ENCODE peak calls at places on chromosomes 12 and 14, in eight cellular contexts. J is breast epithelium, U is heart right ventricle, V is brain microvascular endothelial cell, C is tibial artery, H is WERI-Rb-1, F is upper lobe of right lung, G is thoracic aorta. T is an unnamed sample. For H3K27me3, the result is how much of the 10 kb centered on the place peaks cover.

GRCh38 chr14:25887251-25887908 is 710.5 kb downstream of the NOVA1 start:
- DNase-seq in J (no peak), U (no peak), V (no peak), C (no peak), H (no peak), F (no peak), G (no peak), T (no peak)

GRCh38 chr12:108788911-108789310 is 57.6 kb upstream of the CORO1C start:
- DNase-seq in J (no peak), U (no peak), V (no peak), C (no peak), H (no peak), F (no peak), G (no peak), T (no peak)

GRCh38 chr12:52441320-52441911 is 7.2 kb upstream of the KRT75 start:
- DNase-seq in J (no peak), U (no peak), V (no peak), C (no peak), H (no peak), F (no peak), G (no peak), T (no peak)

GRCh38 chr14:97976861-97977260 is 1179.7 kb downstream of the VRK1 start:
- DNase-seq in J (no peak), U (peak), V (no peak), C (no peak), H (no peak), F (no peak), G (no peak), T (no peak)

GRCh38 chr14:85024931-85025330 is 505.0 kb upstream of the FLRT2 start:
- DNase-seq in J (no peak), U (no peak), V (no peak), C (no peak), H (no peak), F (no peak), G (no peak), T (no peak)

GRCh38 chr12:130775953-130776856 is 60.1 kb upstream of the RIMBP2 start:
- DNase-seq in J (no peak), U (peak), V (peak), C (no peak), H (no peak), F (no peak), G (no peak), T (peak)

GRCh38 chr12:89346741-89347324 is 5.5 kb downstream of the DUSP6 start:
- DNase-seq in J (no peak), U (no peak), V (peak), C (no peak), H (no peak), F (no peak), G (no peak), T (no peak)

GRCh38 chr14:20782280-20782890 is 1.3 kb downstream of the RNASE6 start:
- DNase-seq in J (no peak), U (no peak), V (no peak), C (no peak), H (no peak), F (no peak), G (no peak), T (no peak)

GRCh38 chr14:27243360-27243759 is 645.5 kb upstream of the NOVA1 start:
- DNase-seq in J (no peak), U (no peak), V (no peak), C (no peak), H (no peak), F (no peak), G (no peak), T (no peak)

GRCh38 chr14:31286456-31287293 is 79.1 kb upstream of the HECTD1 start:
- DNase-seq in J (no peak), U (no peak), V (no peak), C (no peak), H (peak), F (no peak), G (no peak), T (no peak)

GRCh38 chr12:78232756-78233155 is 402.1 kb downstream of the NAV3 start:
- DNase-seq in J (no peak), U (no peak), V (no peak), C (no peak), H (no peak), F (no peak), G (no peak), T (no peak)

GRCh38 chr14:96095581-96096476 is 56.7 kb downstream of the C14orf132 start:
- DNase-seq in J (peak), U (no peak), V (peak), C (peak), H (peak), F (no peak), G (no peak), T (peak)

GRCh38 chr14:106044515-106044914 is 518.1 kb downstream of the TMEM121 start:
- DNase-seq in J (no peak), U (no peak), V (no peak), C (no peak), H (no peak), F (no peak), G (no peak), T (no peak)

GRCh38 chr12:124292385-124292784 is 2.5 kb upstream of the RFLNA start:
- DNase-seq in J (no peak), U (no peak), V (no peak), C (no peak), H (no peak), F (no peak), G (no peak), T (no peak)

GRCh38 chr12:95820096-95820703 is 29.6 kb upstream of the NTN4 start:
- DNase-seq in J (no peak), U (no peak), V (peak), C (no peak), H (peak), F (no peak), G (no peak), T (peak)

GRCh38 chr14:76768201-76768656 is 7.0 kb downstream of the VASH1 start:
- DNase-seq in J (no peak), U (peak), V (no peak), C (peak), H (no peak), F (peak), G (no peak), T (no peak)

GRCh38 chr12:111642681-111643427 is 42.9 kb downstream of the BRAP start:
- DNase-seq in J (no peak), U (no peak), V (no peak), C (no peak), H (no peak), F (no peak), G (no peak), T (no peak)

GRCh38 chr12:112458330-112458729 is 39.6 kb downstream of the PTPN11 start:
- DNase-seq in J (no peak), U (no peak), V (no peak), C (no peak), H (no peak), F (no peak), G (no peak), T (no peak)

GRCh38 chr12:96294831-96295230 is 100.7 kb downstream of the ELK3 start:
- DNase-seq in J (no peak), U (no peak), V (no peak), C (no peak), H (no peak), F (no peak), G (no peak), T (no peak)

GRCh38 chr12:120101182-120101581 is 15.4 kb downstream of the RAB35 start:
- DNase-seq in J (no peak), U (no peak), V (no peak), C (no peak), H (no peak), F (no peak), G (no peak), T (no peak)

GRCh38 chr12:91053951-91054715 is 3.7 kb downstream of the KERA start:
- DNase-seq in J (no peak), U (no peak), V (peak), C (no peak), H (no peak), F (no peak), G (no peak), T (peak)

GRCh38 chr14:25953532-25954144 is 644.2 kb downstream of the NOVA1 start:
- DNase-seq in J (peak), U (no peak), V (peak), C (no peak), H (no peak), F (no peak), G (no peak), T (no peak)

GRCh38 chr12:38367506-38367905 is 50.9 kb downstream of the ALG10B start:
- DNase-seq in J (no peak), U (no peak), V (no peak), C (no peak), H (no peak), F (no peak), G (no peak), T (no peak)

GRCh38 chr14:95339301-95339865 is 19.7 kb upstream of the CLMN start:
- DNase-seq in J (no peak), U (no peak), V (no peak), C (no peak), H (no peak), F (no peak), G (no peak), T (peak)

GRCh38 chr14:54920052-54920451 is 17.4 kb upstream of the GCH1 start:
- DNase-seq in J (no peak), U (no peak), V (no peak), C (no peak), H (no peak), F (no peak), G (no peak), T (no peak)

GRCh38 chr12:1518763-1519516 is 75.4 kb downstream of the FBXL14 start:
- DNase-seq in J (peak), U (no peak), V (peak), C (peak), H (no peak), F (peak), G (no peak), T (no peak)

GRCh38 chr14:73047808-73048207 is 10.5 kb upstream of the RBM25 start:
- DNase-seq in J (no peak), U (no peak), V (no peak), C (no peak), H (no peak), F (no peak), G (no peak), T (no peak)

GRCh38 chr14:98944989-98945388 is 327.0 kb downstream of the BCL11B start:
- DNase-seq in J (no peak), U (no peak), V (no peak), C (no peak), H (no peak), F (no peak), G (no peak), T (no peak)

GRCh38 chr14:101070540-101071492 is 167.3 kb upstream of the RTL1 start:
- DNase-seq in J (peak), U (no peak), V (no peak), C (peak), H (no peak), F (peak), G (no peak), T (peak)

GRCh38 chr12:100706029-100706428 is 88.5 kb upstream of the ANO4 start:
- DNase-seq in J (no peak), U (no peak), V (peak), C (no peak), H (no peak), F (no peak), G (no peak), T (no peak)

DNA sequence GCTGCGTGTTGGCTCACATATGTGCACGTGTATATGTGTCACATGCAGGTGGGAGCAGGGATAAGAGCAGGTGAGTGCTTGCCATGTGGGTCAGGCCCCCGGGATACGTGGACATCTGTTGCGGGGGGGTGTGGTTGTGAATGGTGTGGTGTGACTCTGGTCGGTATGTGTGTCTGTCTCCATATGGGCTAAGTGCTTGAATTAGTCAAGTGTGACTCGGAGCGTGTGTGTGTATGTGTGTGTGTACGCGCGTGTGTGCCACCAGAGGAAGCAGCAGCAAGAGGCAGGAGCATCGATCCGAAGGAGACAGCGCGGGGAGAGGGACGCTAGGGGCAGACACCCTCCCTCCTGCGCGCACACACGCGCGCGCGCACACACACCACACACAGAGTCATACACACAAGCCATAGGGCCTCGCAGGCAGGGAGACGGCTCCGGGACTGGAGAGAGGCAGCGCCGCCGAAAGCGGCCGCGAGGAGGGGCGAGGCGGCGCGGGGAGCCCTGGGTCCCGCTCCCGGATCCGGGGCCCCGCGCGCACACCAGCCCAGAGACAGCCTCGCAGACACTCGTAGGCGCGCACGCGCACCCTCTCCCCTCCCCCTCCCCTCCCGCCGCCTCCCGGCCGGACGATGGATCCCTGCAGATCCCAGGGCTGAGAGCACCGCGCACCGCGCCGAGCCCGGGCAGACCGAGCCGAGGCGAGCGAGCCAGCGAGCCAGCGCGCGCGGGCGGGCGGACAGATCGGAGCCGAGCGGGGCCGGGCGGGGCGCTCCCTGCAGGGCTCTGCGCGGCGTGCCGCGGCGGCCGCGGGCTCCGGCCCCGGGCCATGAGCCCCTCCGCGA is at the start of gene ASIC1:
- DNase-seq in J (peak), U (peak), V (peak), C (peak), H (peak), F (peak), G (no peak), T (peak)
- H3K27ac ChIP-seq in J (peak), U (no peak), V (no peak), C (peak), H (peak), F (no peak), G (no peak), T (no peak)

GRCh38 chr12:57757771-57758170 is 2.9 kb downstream of the MARCHF9 start:
- DNase-seq in J (no peak), U (no peak), V (no peak), C (no peak), H (no peak), F (no peak), G (no peak), T (no peak)

GRCh38 chr12:57756406-57757341 is 1.8 kb downstream of the MARCHF9 start:
- DNase-seq in J (no peak), U (peak), V (no peak), C (no peak), H (peak), F (peak), G (no peak), T (no peak)

GRCh38 chr12:57759360-57759980 is 4.6 kb downstream of the MARCHF9 start:
- DNase-seq in J (no peak), U (no peak), V (no peak), C (no peak), H (peak), F (no peak), G (no peak), T (no peak)

GRCh38 chr12:57760347-57760982 is 5.6 kb downstream of the MARCHF9 start:
- DNase-seq in J (no peak), U (no peak), V (no peak), C (no peak), H (no peak), F (no peak), G (no peak), T (no peak)

DNA sequence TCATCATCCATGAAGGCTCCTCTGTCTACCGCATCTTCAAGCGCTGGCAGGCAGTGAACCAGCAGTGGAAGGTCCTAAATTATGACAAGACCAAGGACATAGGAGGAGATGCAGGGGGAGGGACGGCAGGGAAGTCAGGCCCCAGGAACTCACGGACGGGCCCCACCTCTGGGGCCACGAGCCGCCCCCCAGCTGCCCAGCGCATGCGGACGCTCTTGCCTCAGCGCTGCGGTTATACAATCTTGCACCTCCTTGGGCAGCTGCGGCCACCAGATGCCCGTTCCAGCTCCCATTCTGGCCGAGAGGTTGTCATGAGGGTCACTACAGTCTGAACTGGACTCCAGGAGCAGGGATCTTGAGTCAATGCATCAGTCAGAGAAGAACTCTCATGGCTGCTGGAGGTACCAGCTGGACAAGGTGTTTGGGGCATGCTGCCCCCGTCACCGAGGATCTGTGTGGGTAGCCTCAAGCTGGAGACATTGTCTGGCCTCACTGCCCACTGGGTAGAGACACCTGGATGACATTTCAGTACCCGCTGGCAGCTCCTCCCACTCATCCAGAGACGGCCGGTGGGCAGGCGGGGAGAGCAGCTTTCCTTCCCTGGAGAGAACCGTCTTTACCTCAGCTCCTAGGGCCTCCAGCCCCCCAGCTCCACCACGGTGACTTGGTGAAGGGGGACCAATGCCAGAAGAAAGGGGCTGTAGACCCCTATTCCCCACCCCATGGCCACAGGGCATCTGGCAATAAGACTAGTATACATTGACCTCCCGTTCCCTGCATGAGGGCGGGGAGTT is 3.9 kb downstream of the MARCHF9 start:
- DNase-seq in J (no peak), U (no peak), V (no peak), C (no peak), H (no peak), F (no peak), G (no peak), T (no peak)
- H3K27me3 ChIP-seq in J (under half), U (under half), V (under half), C (under half), H (under half), F (under half), G (under half), T (under half)

DNA sequence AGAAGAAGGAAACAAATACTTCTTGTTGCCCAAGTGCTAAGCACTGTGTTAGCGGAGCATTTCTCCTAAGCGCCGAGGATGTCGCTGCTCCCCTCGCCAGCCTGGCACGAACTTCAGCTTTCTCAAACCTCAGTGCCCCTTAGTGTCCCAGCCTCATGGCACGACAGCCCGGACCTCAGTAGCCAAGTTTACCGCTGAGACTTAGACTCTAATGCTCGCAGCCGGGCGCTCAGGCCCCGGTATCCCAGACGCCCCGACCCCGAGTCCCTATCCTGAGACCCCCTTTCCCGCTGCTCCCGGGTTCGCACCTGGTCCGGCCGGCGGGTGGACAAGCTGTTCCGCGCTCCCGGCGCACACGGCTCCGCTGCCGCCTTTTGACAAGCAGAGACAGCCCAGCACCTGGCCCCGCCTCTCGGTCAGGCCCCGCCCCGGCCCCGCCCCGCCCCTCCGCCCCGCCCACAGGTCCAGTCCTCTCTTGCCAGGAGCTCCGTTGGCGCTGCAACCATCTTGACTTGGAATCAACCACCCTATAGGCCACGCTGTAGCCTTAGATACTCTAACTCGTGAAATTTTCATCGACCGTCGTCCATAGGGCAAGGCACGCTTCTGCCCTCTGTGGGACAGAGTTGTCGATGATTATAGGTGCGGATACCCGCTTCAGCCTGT is at the start of gene VDR:
- DNase-seq in J (peak), U (peak), V (peak), C (peak), H (peak), F (peak), G (no peak), T (peak)
- TF ChIP-seq CTCF in J (peak), U (no peak), V (peak), C (no peak), H (peak), F (peak), G (no peak), T (no peak)

GRCh38 chr12:132478433-132478803 is 11.5 kb upstream of the FBRSL1 start:
- DNase-seq in J (no peak), U (no peak), V (no peak), C (no peak), H (no peak), F (no peak), G (no peak), T (no peak)

GRCh38 chr12:132476038-132476414 is 13.9 kb upstream of the FBRSL1 start:
- DNase-seq in J (no peak), U (no peak), V (no peak), C (no peak), H (no peak), F (no peak), G (no peak), T (no peak)

GRCh38 chr12:132477703-132478432 is 12.1 kb upstream of the FBRSL1 start:
- DNase-seq in J (no peak), U (no peak), V (no peak), C (no peak), H (no peak), F (no peak), G (no peak), T (no peak)

GRCh38 chr12:132476421-132476820 is 13.5 kb upstream of the FBRSL1 start:
- DNase-seq in J (no peak), U (no peak), V (no peak), C (no peak), H (no peak), F (no peak), G (no peak), T (peak)

GRCh38 chr12:132477009-132477702 is 12.8 kb upstream of the FBRSL1 start:
- DNase-seq in J (no peak), U (no peak), V (no peak), C (no peak), H (no peak), F (no peak), G (no peak), T (no peak)
- H3K27ac ChIP-seq in J (no peak), U (peak), V (no peak), C (no peak), H (no peak), F (no peak), G (no peak), T (no peak)

DNA sequence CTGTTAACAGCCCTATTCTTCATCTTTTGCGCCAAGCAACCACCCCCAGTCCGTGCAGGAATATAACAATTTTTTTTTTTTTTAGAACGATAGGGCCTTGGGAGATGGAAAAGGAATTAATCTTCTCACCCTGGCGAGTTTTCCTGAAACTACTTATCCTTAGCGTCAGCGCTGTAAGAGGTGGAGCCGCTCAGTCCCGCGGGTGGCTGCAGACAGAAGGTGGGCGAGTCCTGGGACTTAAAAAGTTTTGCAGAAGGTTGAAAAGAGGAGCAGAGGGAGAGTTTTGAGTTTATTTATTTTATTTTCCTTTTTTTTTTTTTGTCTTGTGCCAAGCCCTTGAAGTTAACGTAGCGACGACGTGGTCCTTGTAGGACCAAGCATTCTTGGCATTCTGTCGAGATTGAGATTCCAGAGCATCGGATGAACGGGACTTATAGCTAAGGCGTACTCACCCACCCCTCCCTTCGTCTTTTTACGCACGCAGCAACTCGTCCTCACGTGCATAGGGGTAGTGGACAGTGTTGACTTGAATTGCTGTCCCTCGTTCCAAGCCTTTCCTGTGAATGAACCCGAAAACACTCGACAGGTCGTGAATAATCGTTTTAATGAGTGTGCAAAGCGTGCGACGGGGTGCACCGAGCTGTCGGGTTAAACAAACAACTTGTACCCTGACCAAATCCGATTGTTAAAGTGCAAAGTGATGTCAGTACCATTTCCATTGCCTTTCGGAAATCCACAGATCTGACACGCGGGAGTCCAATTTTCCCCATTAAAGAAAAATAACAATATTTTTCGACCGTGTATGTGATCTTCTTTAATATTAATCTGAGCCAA is 11.4 kb downstream of the FOXG1 start:
- DNase-seq in J (no peak), U (no peak), V (no peak), C (no peak), H (no peak), F (no peak), G (no peak), T (no peak)
- H3K27me3 ChIP-seq in J (half or more), U (half or more), V (under half), C (half or more), H (under half), F (half or more), G (under half), T (half or more)